ENCODE peak calls at places on chromosomes 2 and 18, in six cellular contexts. I is stimulated activated CD4-positive, alpha-beta T cell treated with anti-CD3 and anti-CD28 coated beads, Interleukin-15, amount 100 ng/mL, for 24 hours; H is RWPE1; F is CD8-positive, alpha-beta T cell; Y is G401; N is H54. K is an unnamed sample.

GRCh38 chr2:128986867-128987268 is 668.2 kb upstream of the HS6ST1 start:
- DNase-seq in I (no peak), H (no peak), F (no peak), Y (no peak), N (no peak), K (peak; percentile 67)

GRCh38 chr18:58117685-58118403 is 73.8 kb downstream of the NEDD4L start:
- DNase-seq in I (no peak), H (peak; percentile 47), F (no peak), Y (no peak), N (peak; percentile 37), K (peak; percentile 97)

GRCh38 chr18:58896268-58896667 is 31.6 kb downstream of the ZNF532 start:
- DNase-seq in I (no peak), H (no peak), F (no peak), Y (no peak), N (no peak), K (no peak)

GRCh38 chr2:222410534-222410933 is 13.8 kb upstream of the SGPP2 start:
- DNase-seq in I (no peak), H (no peak), F (no peak), Y (no peak), N (no peak), K (peak; percentile 57)

GRCh38 chr2:134973241-134974146 is 54.9 kb downstream of the CCNT2 start:
- DNase-seq in I (no peak), H (no peak), F (no peak), Y (no peak), N (no peak), K (no peak)

GRCh38 chr2:158926478-158926948 is 41.9 kb upstream of the TANC1 start:
- DNase-seq in I (no peak), H (peak; percentile 34), F (no peak), Y (no peak), N (no peak), K (peak; percentile 81)

GRCh38 chr2:158755310-158755709 is 39.8 kb upstream of the DAPL1 start:
- DNase-seq in I (no peak), H (no peak), F (no peak), Y (no peak), N (no peak), K (peak; percentile 48)

GRCh38 chr2:27320958-27321543 is 1.8 kb downstream of the MPV17 start:
- DNase-seq in I (no peak), H (peak; percentile 96), F (no peak), Y (peak; percentile 79), N (peak; percentile 96), K (peak; percentile 98)

GRCh38 chr2:160371251-160372009 is 122.2 kb downstream of the RBMS1 start:
- DNase-seq in I (no peak), H (no peak), F (no peak), Y (no peak), N (no peak), K (no peak)

GRCh38 chr2:225040862-225041209 is 1.4 kb downstream of the DOCK10 start:
- DNase-seq in I (peak; percentile 62), H (no peak), F (peak; percentile 40), Y (peak; percentile 13), N (no peak), K (no peak)

GRCh38 chr2:112487444-112487961 is 5.5 kb downstream of the TTL start:
- DNase-seq in I (no peak), H (no peak), F (no peak), Y (no peak), N (no peak), K (no peak)

GRCh38 chr2:203603451-203604389 is 68.6 kb upstream of the RAPH1 start:
- DNase-seq in I (no peak), H (no peak), F (no peak), Y (no peak), N (no peak), K (no peak)

GRCh38 chr2:23436346-23437099 is 51.5 kb downstream of the KLHL29 start:
- DNase-seq in I (peak; percentile 65), H (no peak), F (no peak), Y (no peak), N (no peak), K (no peak)

GRCh38 chr2:29066271-29066860 is 8.0 kb downstream of the PCARE start:
- DNase-seq in I (no peak), H (peak; percentile 30), F (no peak), Y (no peak), N (no peak), K (peak; percentile 94)

GRCh38 chr2:148590613-148591012 is 53.9 kb upstream of the EPC2 start:
- DNase-seq in I (no peak), H (no peak), F (no peak), Y (no peak), N (no peak), K (no peak)

GRCh38 chr2:209368406-209368805 is 55.4 kb upstream of the MAP2 start:
- DNase-seq in I (no peak), H (no peak), F (no peak), Y (no peak), N (no peak), K (peak; percentile 22)

GRCh38 chr2:143473206-143473605 is 344.0 kb downstream of the ARHGAP15 start:
- DNase-seq in I (no peak), H (peak; percentile 62), F (no peak), Y (no peak), N (peak; percentile 7), K (peak; percentile 60)

GRCh38 chr2:67667054-67667908 is 270.1 kb downstream of the ETAA1 start:
- DNase-seq in I (no peak), H (no peak), F (no peak), Y (no peak), N (no peak), K (no peak)

GRCh38 chr18:62982600-62983251 is 267.4 kb downstream of the PHLPP1 start:
- DNase-seq in I (peak; percentile 70), H (peak; percentile 26), F (peak; percentile 44), Y (peak; percentile 80), N (no peak), K (peak; percentile 41)

GRCh38 chr18:68803371-68803770 is 5.5 kb downstream of the CCDC102B start:
- DNase-seq in I (no peak), H (no peak), F (no peak), Y (no peak), N (no peak), K (no peak)

GRCh38 chr2:124524155-124524910 is 499.2 kb downstream of the CNTNAP5 start:
- DNase-seq in I (no peak), H (no peak), F (no peak), Y (peak; percentile 14), N (no peak), K (no peak)

GRCh38 chr2:210230518-210230917 is 5.3 kb upstream of the ACADL start:
- DNase-seq in I (no peak), H (no peak), F (no peak), Y (no peak), N (no peak), K (no peak)